ENCODE peak calls at places on chromosome X, in four cellular contexts. R is GM12878, L is K562, V is HepG2. I is an unnamed sample.

GRCh38 chrX:108036298-108036973 is 8.4 kb upstream of the VSIG1 start:
- DNase-seq in R (no peak), L (peak), V (peak), I (no peak)

GRCh38 chrX:8782595-8782994 is 18.6 kb downstream of the FAM9A start:
- DNase-seq in R (no peak), L (no peak), V (no peak), I (no peak)

GRCh38 chrX:32267796-32268195 is 943.6 kb downstream of the DMD start:
- DNase-seq in R (no peak), L (no peak), V (no peak), I (no peak)

GRCh38 chrX:154486052-154486395 is 391 bp downstream of the UBL4A start:
- DNase-seq in R (no peak), L (peak), V (no peak), I (no peak)

GRCh38 chrX:75155454-75155829 is 641 bp downstream of the ABCB7 start:
- DNase-seq in R (no peak), L (peak), V (no peak), I (no peak)

GRCh38 chrX:129522184-129523059 is 868 bp downstream of the SMARCA1 start:
- DNase-seq in R (no peak), L (peak), V (peak), I (peak)

GRCh38 chrX:115679460-115679859 is 118.5 kb downstream of the PLS3 start:
- DNase-seq in R (no peak), L (peak), V (peak), I (no peak)

GRCh38 chrX:121216979-121217378 is 169.6 kb downstream of the GLUD2 start:
- DNase-seq in R (no peak), L (no peak), V (no peak), I (no peak)

GRCh38 chrX:316351-317325 is 2.0 kb downstream of the GTPBP6 start:
- DNase-seq in R (no peak), L (no peak), V (no peak), I (no peak)
- TF ChIP-seq ZNF274 in R (no peak), L (no peak), V (no peak), I (no peak)

GRCh38 chrX:40102393-40103381 is 4.9 kb upstream of the BCOR start:
- DNase-seq in R (no peak), L (no peak), V (no peak), I (no peak)

GRCh38 chrX:40105791-40106676 is 8.3 kb upstream of the BCOR start:
- DNase-seq in R (no peak), L (peak), V (no peak), I (peak)

GRCh38 chrX:40105016-40105790 is 7.4 kb upstream of the BCOR start:
- DNase-seq in R (no peak), L (peak), V (no peak), I (no peak)

GRCh38 chrX:40104649-40105015 is 6.9 kb upstream of the BCOR start:
- DNase-seq in R (no peak), L (no peak), V (no peak), I (no peak)

GRCh38 chrX:40103565-40104323 is 6.0 kb upstream of the BCOR start:
- DNase-seq in R (no peak), L (no peak), V (no peak), I (no peak)
- TF ChIP-seq RFX5 in R (no peak), L (no peak), V (no peak), I (no peak)

GRCh38 chrX:136310411-136310810 is 9.6 kb downstream of the ADGRG4 start:
- DNase-seq in R (no peak), L (peak), V (no peak), I (no peak)
- TF ChIP-seq ZNF274 in R (no peak), L (no peak), V (no peak), I (no peak)

GRCh38 chrX:38312436-38312835 is 14.9 kb downstream of the RPGR start:
- DNase-seq in R (no peak), L (no peak), V (no peak), I (no peak)
- TF ChIP-seq RFX5 in R (no peak), L (no peak), V (no peak), I (no peak)

GRCh38 chrX:12488220-12488619 is 303.0 kb upstream of the PRPS2 start:
- DNase-seq in R (no peak), L (no peak), V (no peak), I (no peak)
- TF ChIP-seq ZNF274 in R (no peak), L (no peak), V (no peak), I (no peak)

I was measured in H1.